ENCODE peak calls at places on chromosomes 2 and 18, in four cellular contexts. Y, N, X and W are unnamed samples.

GRCh38 chr18:40056085-40056484 is 1898.9 kb upstream of the PIK3C3 start:
- DNase-seq in Y (no peak), N (no peak), X (no peak), W (no peak)

GRCh38 chr2:165239826-165240618 is 808 bp downstream of the SCN2A start:
- DNase-seq in Y (no peak), N (no peak), X (peak), W (no peak)

GRCh38 chr2:9106338-9107167 is 100.1 kb upstream of the ASAP2 start:
- DNase-seq in Y (no peak), N (no peak), X (no peak), W (no peak)

GRCh38 chr18:8130089-8130488 is 479.1 kb upstream of the RAB12 start:
- DNase-seq in Y (no peak), N (no peak), X (no peak), W (no peak)

GRCh38 chr2:127064642-127065250 is 42.2 kb downstream of the BIN1 start:
- DNase-seq in Y (peak), N (no peak), X (peak), W (peak)

GRCh38 chr2:166560022-166560421 is 66.0 kb upstream of the SCN7A start:
- DNase-seq in Y (no peak), N (no peak), X (no peak), W (no peak)

GRCh38 chr2:231227309-231228162 is 29.1 kb downstream of the ARMC9 start:
- DNase-seq in Y (peak), N (no peak), X (peak), W (peak)

GRCh38 chr18:69387181-69387580 is 13.5 kb upstream of the DOK6 start:
- DNase-seq in Y (no peak), N (no peak), X (no peak), W (no peak)

GRCh38 chr18:39434223-39434622 is 1868.6 kb upstream of the CELF4 start:
- DNase-seq in Y (no peak), N (no peak), X (no peak), W (no peak)

GRCh38 chr18:79585395-79586370 is 93.9 kb upstream of the CTDP1 start:
- DNase-seq in Y (peak), N (no peak), X (no peak), W (no peak)

GRCh38 chr2:1049691-1050090 is 99.0 kb downstream of the SNTG2 start:
- DNase-seq in Y (no peak), N (no peak), X (no peak), W (no peak)

GRCh38 chr2:149658553-149658952 is 71.0 kb upstream of the MMADHC start:
- DNase-seq in Y (no peak), N (no peak), X (no peak), W (no peak)

GRCh38 chr2:149662556-149662955 is 75.0 kb upstream of the MMADHC start:
- DNase-seq in Y (no peak), N (no peak), X (no peak), W (no peak)

GRCh38 chr2:149664896-149665295 is 77.3 kb upstream of the MMADHC start:
- DNase-seq in Y (no peak), N (no peak), X (no peak), W (no peak)

GRCh38 chr2:149657393-149657792 is 69.8 kb upstream of the MMADHC start:
- DNase-seq in Y (no peak), N (no peak), X (no peak), W (no peak)

GRCh38 chr2:149661844-149662243 is 74.3 kb upstream of the MMADHC start:
- DNase-seq in Y (no peak), N (no peak), X (no peak), W (no peak)
- TF ChIP-seq TEAD4 in Y (no peak), N (no peak), X (no peak), W (no peak)

GRCh38 chr2:233098615-233099014 is 38.5 kb downstream of the INPP5D start:
- DNase-seq in Y (peak), N (peak), X (peak), W (peak)
- TF ChIP-seq TEAD4 in Y (no peak), N (no peak), X (no peak), W (no peak)

GRCh38 chr18:46622451-46622850 is 34.6 kb downstream of the LOXHD1 start:
- DNase-seq in Y (no peak), N (peak), X (no peak), W (no peak)
- TF ChIP-seq TEAD4 in Y (no peak), N (no peak), X (no peak), W (no peak)

DNA sequence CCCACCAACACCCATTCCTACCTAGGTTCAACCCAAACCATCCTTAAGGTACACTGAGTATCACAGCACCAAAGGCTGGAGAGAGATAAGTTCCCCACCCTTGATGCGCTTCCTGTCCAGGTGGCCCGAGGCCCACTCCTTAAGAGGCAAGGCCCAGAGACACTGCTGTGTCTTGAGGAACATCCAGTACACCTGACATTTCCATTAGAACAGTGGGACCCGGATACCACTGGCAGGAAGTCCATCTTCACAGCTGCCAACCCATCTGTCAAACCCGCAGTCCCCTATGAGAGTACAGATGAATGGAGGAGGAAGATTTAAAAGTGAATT is 254 bp upstream of the INPP1 start:
- DNase-seq in Y (no peak), N (no peak), X (no peak), W (no peak)
- TF ChIP-seq TEAD4 in Y (no peak), N (no peak), X (no peak), W (no peak)